ENCODE peak calls at places on chromosomes 3 and 15, in four cellular contexts. N is kidney; B is activated T-helper 9 cell treated with anti-CD3 and anti-CD28 coated beads, Interleukin-2, amount 50 U/mL, for 16 hours; V is GM19239. W is an unnamed sample.

GRCh38 chr15:24954783-24955548 is at the start of the genes SNRPN and SNURF:
- DNase-seq in N (peak; percentile 91), V (no peak), B (peak; percentile 41), W (peak; percentile 96)

GRCh38 chr3:66037330-66037985 is 1.3 kb downstream of the MAGI1 start:
- DNase-seq in V (no peak), N (peak; percentile 70), B (no peak), W (no peak)

GRCh38 chr15:49863431-49864205 is 242.8 kb downstream of the DTWD1 start:
- DNase-seq in N (no peak), B (no peak), V (no peak), W (no peak)

GRCh38 chr3:16277471-16277870 is 12.5 kb downstream of the OXNAD1 start:
- DNase-seq in V (no peak), N (no peak), B (no peak), W (no peak)

GRCh38 chr3:15439476-15439875 is 12.1 kb downstream of the EAF1 start:
- DNase-seq in N (no peak), V (no peak), B (no peak), W (no peak)

GRCh38 chr3:57093489-57093888 is 33.0 kb downstream of the SPATA12 start:
- DNase-seq in N (no peak), V (no peak), B (no peak), W (no peak)

GRCh38 chr3:126340081-126340511 is 17.1 kb downstream of the KLF15 start:
- DNase-seq in V (no peak), B (no peak), N (peak; percentile 27), W (peak; percentile 77)

GRCh38 chr3:61864886-61865285 is 303.5 kb downstream of the PTPRG start:
- DNase-seq in V (no peak), B (no peak), N (no peak), W (no peak)

GRCh38 chr3:187899246-187899645 is 154.0 kb upstream of the BCL6 start:
- DNase-seq in B (no peak), N (no peak), V (no peak), W (no peak)

GRCh38 chr3:195699148-195699771 is 21.5 kb upstream of the MUC20 start:
- DNase-seq in V (no peak), N (no peak), B (no peak), W (no peak)

GRCh38 chr15:59296181-59296617 is 76.5 kb downstream of the MYO1E start:
- DNase-seq in V (no peak), N (no peak), B (no peak), W (no peak)

GRCh38 chr3:126731044-126731443 is 27.0 kb downstream of the CHCHD6 start:
- DNase-seq in B (no peak), N (no peak), V (peak; percentile 21), W (no peak)

GRCh38 chr3:196666001-196666867 is 26.7 kb downstream of the NRROS start:
- DNase-seq in B (no peak), N (peak; percentile 21), V (no peak), W (no peak)